ENCODE peak calls at places on chromosomes 16 and 17, in eight cellular contexts. Z is HuH-7; N is RWPE2; M is activated CD4-positive, alpha-beta T cell treated with anti-CD3 and anti-CD28 coated beads for 24 hours; I is GM12891; T is stimulated activated CD4-positive, alpha-beta T cell treated with anti-CD3 and anti-CD28 coated beads, Interleukin-1b, Interleukin-23, amount 100 ng/mL, for 24 hours; F is nephron progenitor cell; W is endothelial cell. H is an unnamed sample.

GRCh38 chr17:82861393-82861775 is 21.6 kb upstream of the ZNF750 start:
- DNase-seq in Z (no peak), F (no peak), T (no peak), N (no peak), M (no peak), I (no peak), W (no peak), H (no peak)

GRCh38 chr16:90012978-90013745 is 6.1 kb downstream of the DBNDD1 start:
- DNase-seq in I (no peak), T (no peak), W (no peak), M (no peak), Z (no peak), N (no peak), F (no peak), H (no peak)

GRCh38 chr16:79715088-79715487 is 114.6 kb upstream of the MAF start:
- DNase-seq in N (no peak), W (no peak), T (no peak), Z (no peak), M (no peak), I (no peak), F (no peak), H (no peak)

GRCh38 chr17:63515426-63515825 is 7.7 kb upstream of the KCNH6 start:
- DNase-seq in T (no peak), Z (no peak), I (no peak), F (no peak), N (no peak), W (no peak), M (no peak), H (no peak)

GRCh38 chr17:57649731-57650484 is 95.2 kb downstream of the CCDC182 start:
- DNase-seq in W (no peak), N (no peak), I (no peak), Z (no peak), T (no peak), M (no peak), F (no peak), H (peak; percentile 47)

GRCh38 chr17:4948997-4949320 is 629 bp upstream of the PFN1 start:
- DNase-seq in T (peak; percentile 46), M (peak; percentile 53), W (peak; percentile 83), I (peak; percentile 84), Z (no peak), F (peak; percentile 81), N (peak; percentile 85), H (peak; percentile 95)

GRCh38 chr16:1159973-1160772 is 7.3 kb downstream of the CACNA1H start:
- DNase-seq in T (no peak), I (no peak), M (no peak), N (no peak), F (peak; percentile 93), Z (no peak), W (no peak), H (no peak)

GRCh38 chr17:49443862-49444261 is 29.2 kb upstream of the PHB1 start:
- DNase-seq in I (no peak), F (no peak), W (no peak), Z (no peak), N (peak; percentile 9), M (no peak), T (no peak), H (no peak)

GRCh38 chr17:38511126-38512108 is 83.2 kb downstream of the ARHGAP23 start:
- DNase-seq in W (no peak), T (no peak), I (no peak), Z (no peak), N (no peak), M (no peak), F (peak; percentile 18), H (peak; percentile 51)

GRCh38 chr16:81487301-81487720 is 42.7 kb downstream of the CMIP start:
- DNase-seq in F (no peak), W (no peak), N (no peak), T (no peak), Z (no peak), M (no peak), I (no peak), H (no peak)

GRCh38 chr16:16022683-16023064 is 73.3 kb downstream of the ABCC1 start:
- DNase-seq in N (no peak), F (no peak), T (no peak), Z (no peak), W (no peak), I (no peak), M (no peak), H (no peak)

GRCh38 chr17:2707721-2708584 is 3.6 kb downstream of the CLUH start:
- DNase-seq in M (no peak), W (no peak), T (no peak), Z (peak; percentile 79), N (no peak), I (no peak), F (peak; percentile 58), H (no peak)

GRCh38 chr16:85994492-85995433 is 95.8 kb downstream of the IRF8 start:
- DNase-seq in F (no peak), T (no peak), N (no peak), M (no peak), I (no peak), W (no peak), Z (no peak), H (no peak)

GRCh38 chr16:70725912-70726828 is 40.3 kb upstream of the MTSS2 start:
- DNase-seq in Z (no peak), W (no peak), M (no peak), I (no peak), F (no peak), T (no peak), N (no peak), H (peak; percentile 65)

GRCh38 chr17:31857920-31858646 is 961 bp downstream of the COPRS start:
- DNase-seq in N (no peak), T (no peak), F (no peak), Z (no peak), M (no peak), I (no peak), W (no peak), H (no peak)

GRCh38 chr17:45050680-45051059 is 762 bp downstream of the DCAKD start:
- DNase-seq in Z (no peak), N (no peak), F (no peak), M (no peak), I (no peak), W (no peak), T (no peak), H (peak; percentile 14)

GRCh38 chr16:59604331-59604730 is 870.2 kb upstream of the GOT2 start:
- DNase-seq in T (no peak), N (no peak), W (no peak), M (no peak), I (no peak), F (no peak), Z (no peak), H (no peak)

GRCh38 chr17:50397919-50398285 is 579 bp upstream of the LRRC59 start:
- DNase-seq in T (no peak), I (no peak), N (no peak), M (no peak), Z (peak; percentile 32), F (no peak), W (no peak), H (no peak)

H was measured in cardiac muscle cell.